ENCODE peak calls at places on chromosomes 1 and 21, in four cellular contexts. F is mucosa of descending colon, K is heart right ventricle, A is GM23248. P is an unnamed sample.

GRCh38 chr1:22126531-22126930 is 16.4 kb downstream of the WNT4 start:
- DNase-seq in K (no peak), F (no peak), A (no peak), P (peak; percentile 21)

GRCh38 chr1:96236156-96236739 is 485.3 kb upstream of the PTBP2 start:
- DNase-seq in F (no peak), K (peak; percentile 16), A (peak; percentile 70), P (peak; percentile 39)

GRCh38 chr1:211355873-211356272 is 29.2 kb downstream of the TRAF5 start:
- DNase-seq in A (no peak), K (no peak), F (no peak), P (no peak)

GRCh38 chr1:6343506-6344405 is 49.8 kb downstream of the ACOT7 start:
- DNase-seq in A (peak; percentile 89), F (peak; percentile 83), K (peak; percentile 61), P (peak; percentile 69)

GRCh38 chr1:172821609-172822274 is 162.8 kb downstream of the FASLG start:
- DNase-seq in A (peak; percentile 65), F (no peak), K (no peak), P (no peak)

GRCh38 chr1:33365560-33365997 is 44.7 kb upstream of the A3GALT2 start:
- DNase-seq in K (peak; percentile 49), A (no peak), F (no peak), P (peak; percentile 63)

GRCh38 chr1:37722181-37723071 is 30.1 kb downstream of the CDCA8 start:
- DNase-seq in A (no peak), K (no peak), F (no peak), P (no peak)

GRCh38 chr1:201603613-201604232 is 64.8 kb downstream of the NAV1 start:
- DNase-seq in A (peak; percentile 74), K (no peak), F (no peak), P (peak; percentile 88)

GRCh38 chr1:108012553-108012952 is 47.6 kb upstream of the VAV3 start:
- DNase-seq in K (no peak), F (no peak), A (no peak), P (no peak)

GRCh38 chr1:75034376-75034775 is 99.8 kb upstream of the LHX8 start:
- DNase-seq in A (no peak), K (no peak), F (no peak), P (no peak)

GRCh38 chr1:156245451-156246232 is 2.2 kb downstream of the PAQR6 start:
- DNase-seq in F (no peak), K (no peak), A (peak; percentile 43), P (no peak)

GRCh38 chr1:181558416-181558815 is 75.1 kb downstream of the CACNA1E start:
- DNase-seq in A (no peak), F (no peak), K (no peak), P (no peak)

GRCh38 chr1:15802234-15802965 is 5.0 kb downstream of the UQCRHL start:
- DNase-seq in K (no peak), A (peak; percentile 55), F (no peak), P (no peak)

GRCh38 chr21:17730782-17731181 is 88.4 kb downstream of the C21orf91 start:
- DNase-seq in F (no peak), K (no peak), A (peak; percentile 8), P (no peak)

GRCh38 chr1:66521736-66522365 is 12.1 kb upstream of the SGIP1 start:
- DNase-seq in A (peak; percentile 93), F (no peak), K (no peak), P (no peak)

GRCh38 chr1:174222166-174222949 is 63.0 kb downstream of the RABGAP1L start:
- DNase-seq in K (no peak), A (peak; percentile 84), F (no peak), P (no peak)

GRCh38 chr1:182684128-182684828 is at the start of gene RGS8:
- DNase-seq in F (no peak), K (no peak), A (no peak), P (no peak)

GRCh38 chr1:8816831-8817412 is 518 bp downstream of the RERE start:
- DNase-seq in F (peak; percentile 66), A (peak; percentile 45), K (no peak), P (peak; percentile 44)

GRCh38 chr1:231695439-231696255 is 69.1 kb downstream of the DISC1 start:
- DNase-seq in A (no peak), K (no peak), F (no peak), P (no peak)

GRCh38 chr1:192506741-192507155 is 68.8 kb upstream of the RGS1 start:
- DNase-seq in K (no peak), F (no peak), A (peak; percentile 34), P (no peak)

GRCh38 chr1:116902718-116903390 is 6.9 kb upstream of the PTGFRN start:
- DNase-seq in K (no peak), F (no peak), A (no peak), P (no peak)

GRCh38 chr1:46806196-46807020 is 7.6 kb downstream of the CYP4B1 start:
- DNase-seq in K (peak; percentile 53), A (peak; percentile 33), F (no peak), P (no peak)

GRCh38 chr1:66809245-66809644 is 8.2 kb upstream of the INSL5 start:
- DNase-seq in F (no peak), A (no peak), K (no peak), P (no peak)

GRCh38 chr21:31731112-31731801 is 661 bp downstream of the SCAF4 start:
- DNase-seq in K (peak; percentile 34), F (peak; percentile 85), A (peak; percentile 74), P (peak; percentile 37)

GRCh38 chr1:59452026-59452425 is 155.1 kb downstream of the FGGY start:
- DNase-seq in F (no peak), K (no peak), A (no peak), P (no peak)

GRCh38 chr1:14707774-14708450 is 109.4 kb downstream of the KAZN start:
- DNase-seq in F (no peak), K (no peak), A (no peak), P (no peak)

GRCh38 chr21:41327753-41328152 is 11.2 kb downstream of the FAM3B start:
- DNase-seq in A (no peak), K (no peak), F (no peak), P (no peak)

GRCh38 chr1:152580433-152580832 is at the start of gene LCE3D:
- DNase-seq in A (peak; percentile 27), K (no peak), F (no peak), P (no peak)

GRCh38 chr1:248872752-248873408 is 14.0 kb upstream of the ZNF692 start:
- DNase-seq in A (peak; percentile 83), K (peak; percentile 37), F (peak; percentile 79), P (peak; percentile 72)

GRCh38 chr1:16165548-16165947 is 9.7 kb upstream of the EPHA2 start:
- DNase-seq in A (no peak), F (peak; percentile 79), K (no peak), P (no peak)

GRCh38 chr1:15141933-15142647 is 11.5 kb upstream of the TMEM51 start:
- DNase-seq in K (peak; percentile 54), A (peak; percentile 21), F (no peak), P (no peak)

GRCh38 chr1:117014209-117014608 is 12.6 kb downstream of the CD101 start:
- DNase-seq in K (no peak), A (peak; percentile 36), F (no peak), P (no peak)

GRCh38 chr1:4034318-4034887 is 134.3 kb upstream of the C1orf174 start:
- DNase-seq in A (no peak), K (no peak), F (no peak), P (no peak)

GRCh38 chr1:28456078-28456477 is 49.8 kb upstream of the RCC1 start:
- DNase-seq in F (no peak), A (peak; percentile 77), K (peak; percentile 23), P (peak; percentile 51)

GRCh38 chr1:231035799-231036198 is 4.3 kb downstream of the FAM89A start:
- DNase-seq in F (no peak), K (no peak), A (no peak), P (no peak)

GRCh38 chr1:40756523-40756922 is 27.1 kb upstream of the KCNQ4 start:
- DNase-seq in A (no peak), F (no peak), K (no peak), P (no peak)
- H3K4me1 ChIP-seq in A (no peaks in the 10 kb centered on the region), F (no peaks in the 10 kb centered on the region), K (peaks cover 30% of the 10 kb centered on the region), P (peaks cover 3% of the 10 kb centered on the region)

GRCh38 chr1:155037043-155037442 is 3.4 kb downstream of the DCST1 start:
- DNase-seq in A (no peak), F (no peak), K (no peak), P (no peak)

GRCh38 chr1:155038602-155039307 is 5.1 kb downstream of the DCST1 start:
- DNase-seq in A (peak; percentile 87), K (no peak), F (no peak), P (no peak)

GRCh38 chr1:155037851-155038441 is 4.3 kb downstream of the DCST1 start:
- DNase-seq in F (no peak), K (no peak), A (no peak), P (no peak)

GRCh38 chr1:155040358-155041093 is 6.9 kb downstream of the DCST1 start:
- DNase-seq in A (no peak), F (no peak), K (no peak), P (no peak)

DNA sequence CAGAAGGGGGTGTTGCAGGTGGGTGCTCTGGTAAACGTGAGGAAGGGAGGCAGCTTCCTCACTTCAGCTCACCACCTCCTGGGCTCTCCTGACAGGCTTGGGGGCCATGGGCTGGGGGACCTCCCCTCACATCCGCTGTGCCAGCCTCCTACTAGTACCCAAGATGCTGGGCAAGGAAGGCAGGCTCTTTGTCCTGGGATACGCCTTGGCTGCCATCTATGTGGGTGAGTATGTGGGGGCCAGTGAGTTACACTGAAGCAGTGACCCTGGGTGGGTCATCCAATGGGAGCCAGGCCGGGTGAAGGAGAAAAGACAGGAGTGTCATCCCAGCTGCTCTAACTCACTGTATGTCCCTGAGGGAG is 5.7 kb downstream of the DCST1 start:
- DNase-seq in K (no peak), A (no peak), F (no peak), P (no peak)
- H3K4me3 ChIP-seq in K (no peak overlapping the region), A (no peak overlapping the region), F (no peak overlapping the region), P (no peak overlapping the region)

GRCh38 chr21:18772404-18772803 is 368.8 kb upstream of the TMPRSS15 start:
- DNase-seq in A (no peak), K (no peak), F (no peak), P (no peak)

DNA sequence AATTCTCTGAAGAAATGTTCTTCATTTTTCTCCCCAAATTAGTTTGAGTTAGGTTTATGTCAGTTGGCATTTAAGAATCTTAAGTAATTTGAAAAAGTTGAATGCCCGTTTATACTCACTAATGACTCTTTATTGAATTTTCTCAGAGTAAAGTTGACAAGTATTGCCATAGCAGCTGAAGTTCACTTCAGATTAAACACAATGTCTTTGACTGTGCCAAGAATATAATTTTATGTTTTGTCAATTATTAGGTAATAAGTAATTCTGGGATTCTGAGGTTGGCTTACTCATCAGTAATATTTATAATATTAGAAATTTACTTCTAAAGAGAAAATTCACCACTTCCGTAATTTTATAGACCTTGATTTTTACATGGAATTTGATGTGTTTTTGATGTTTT is 369.3 kb upstream of the TMPRSS15 start:
- DNase-seq in A (no peak), F (no peak), K (no peak), P (no peak)
- H3K4me1 ChIP-seq in A (no peaks in the 10 kb centered on the region), F (no peaks in the 10 kb centered on the region), K (no peaks in the 10 kb centered on the region), P (no peaks in the 10 kb centered on the region)

DNA sequence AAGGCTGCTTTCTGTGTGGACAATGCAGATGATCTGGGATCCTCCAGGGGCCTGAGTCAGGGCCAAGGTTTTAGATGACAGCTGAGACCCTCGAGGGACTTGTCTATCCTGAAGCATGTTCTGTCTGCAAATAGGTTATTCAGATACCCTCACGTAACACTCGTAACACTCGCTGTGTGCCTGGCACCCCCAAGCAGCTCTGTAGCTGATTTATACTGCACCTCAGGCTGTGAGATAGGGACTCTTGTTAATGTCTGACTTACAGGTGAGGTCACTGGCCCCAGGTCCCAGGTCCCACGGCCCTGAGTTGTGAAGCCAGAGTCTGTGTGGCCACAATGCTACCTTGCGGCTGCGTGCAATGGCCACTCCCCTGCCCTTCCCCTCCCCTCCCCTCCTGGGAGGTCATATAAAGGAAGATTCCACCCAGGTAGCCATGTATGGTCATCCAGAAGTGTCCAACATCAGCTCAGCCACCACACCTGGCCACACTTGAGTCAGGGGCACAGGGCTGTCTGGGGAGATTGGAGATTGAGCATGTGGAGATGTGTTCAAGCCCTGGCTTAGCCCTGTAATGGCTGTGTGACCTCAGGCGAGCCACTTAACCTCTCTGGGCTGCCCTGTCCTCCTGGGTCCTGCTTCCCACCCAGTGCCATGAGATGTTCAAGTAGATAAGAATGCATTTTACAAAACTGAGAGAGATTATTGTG is 687.7 kb downstream of the MATN1 start:
- DNase-seq in A (no peak), F (no peak), K (no peak), P (no peak)
- H3K4me3 ChIP-seq in A (no peak overlapping the region), F (no peak overlapping the region), K (no peak overlapping the region), P (no peak overlapping the region)

P was measured in SJSA1.